ENCODE peak calls at places on chromosomes 6 and 20, in nine cellular contexts. X is brain pericyte, W is HTR-8/SVneo, V is kidney tubule cell, S is GOT3, I is endothelial cell, J is activated T-helper 1 cell treated with Interleukin-2 at 50 U/mL for 16 hours, Z is Calu3, C is HFFc6. Q is an unnamed sample.

GRCh38 chr6:111173341-111173740 is 86.0 kb downstream of the SLC16A10 start:
- DNase-seq in I (no peak), W (no peak), X (no peak), V (no peak), C (no peak), Z (no peak), J (no peak), S (no peak), Q (no peak)

GRCh38 chr6:80477591-80478370 is 371.3 kb downstream of the BCKDHB start:
- DNase-seq in I (no peak), V (peak), S (no peak), J (no peak), X (no peak), C (peak), Z (no peak), W (no peak), Q (no peak)

GRCh38 chr20:61797200-61797599 is 268.5 kb downstream of the TAF4 start:
- DNase-seq in I (no peak), C (no peak), J (no peak), S (no peak), W (no peak), Z (no peak), X (no peak), V (no peak), Q (no peak)

GRCh38 chr20:1134355-1134754 is 16.0 kb downstream of the PSMF1 start:
- DNase-seq in I (no peak), W (no peak), C (no peak), J (no peak), Z (no peak), S (no peak), V (no peak), X (no peak), Q (no peak)

GRCh38 chr6:25036461-25036860 is 100.7 kb upstream of the RIPOR2 start:
- DNase-seq in W (no peak), S (no peak), J (no peak), Z (no peak), I (no peak), V (no peak), X (no peak), C (no peak), Q (no peak)

GRCh38 chr20:63857751-63858392 is 3.4 kb upstream of the ABHD16B start:
- DNase-seq in C (no peak), S (no peak), I (no peak), V (no peak), W (no peak), Z (no peak), J (no peak), X (no peak), Q (no peak)

GRCh38 chr6:21354805-21355238 is 238.7 kb upstream of the SOX4 start:
- DNase-seq in W (no peak), C (no peak), X (no peak), J (no peak), V (no peak), Z (peak), S (no peak), I (no peak), Q (no peak)

GRCh38 chr6:89412071-89413005 is at the start of gene RRAGD:
- DNase-seq in C (no peak), J (peak), V (peak), X (no peak), S (no peak), I (peak), W (peak), Z (peak), Q (no peak)

GRCh38 chr6:107550906-107551305 is 61.0 kb downstream of the SOBP start:
- DNase-seq in I (no peak), X (no peak), J (no peak), C (no peak), S (no peak), W (no peak), V (no peak), Z (no peak), Q (no peak)

GRCh38 chr20:1894471-1894950 is 696 bp upstream of the SIRPA start:
- DNase-seq in C (peak), I (peak), Z (peak), X (no peak), V (peak), W (peak), J (no peak), S (no peak), Q (no peak)

GRCh38 chr6:133407320-133408100 is 166.4 kb downstream of the EYA4 start:
- DNase-seq in X (no peak), W (no peak), Z (no peak), I (no peak), J (no peak), C (no peak), S (no peak), V (no peak), Q (no peak)

GRCh38 chr6:25315778-25316177 is 36.6 kb downstream of the CARMIL1 start:
- DNase-seq in J (no peak), W (no peak), X (no peak), Z (no peak), S (no peak), C (no peak), I (no peak), V (no peak), Q (no peak)

GRCh38 chr6:137039010-137039409 is 5.8 kb downstream of the IL20RA start:
- DNase-seq in C (no peak), S (no peak), J (no peak), I (no peak), X (no peak), W (no peak), V (no peak), Z (no peak), Q (no peak)

GRCh38 chr6:20563377-20563776 is 29.1 kb downstream of the CDKAL1 start:
- DNase-seq in I (no peak), V (no peak), J (no peak), Z (no peak), C (no peak), S (no peak), X (no peak), W (no peak), Q (no peak)

GRCh38 chr20:10217517-10218410 is 866 bp upstream of the SNAP25 start:
- DNase-seq in X (peak), I (peak), C (no peak), S (peak), W (peak), J (no peak), Z (peak), V (peak), Q (peak)

GRCh38 chr6:12962995-12963394 is 246.4 kb downstream of the PHACTR1 start:
- DNase-seq in W (no peak), V (peak), Z (no peak), X (no peak), I (no peak), S (no peak), J (no peak), C (peak), Q (no peak)

GRCh38 chr6:10042280-10042679 is 372.6 kb downstream of the TFAP2A start:
- DNase-seq in S (no peak), J (no peak), Z (no peak), V (no peak), W (no peak), C (no peak), I (no peak), X (no peak), Q (no peak)